ENCODE peak calls at places on chromosomes 12 and 14, in eight cellular contexts. L, Y, F, H, J, C, K and D are unnamed samples.

GRCh38 chr12:18462437-18462836 is 201.1 kb downstream of the PIK3C2G start:
- DNase-seq in L (no peak), Y (no peak), F (no peak), H (no peak), J (no peak), C (no peak), K (peak; percentile 56), D (no peak)

GRCh38 chr14:95024380-95024779 is 132.9 kb downstream of the DICER1 start:
- DNase-seq in L (no peak), Y (no peak), F (no peak), H (no peak), J (no peak), C (no peak), K (no peak), D (no peak)

GRCh38 chr12:40248034-40248433 is 23.2 kb downstream of the LRRK2 start:
- DNase-seq in L (no peak), Y (no peak), F (no peak), H (no peak), J (no peak), C (no peak), K (no peak), D (no peak)

GRCh38 chr12:18700254-18700653 is 37.6 kb downstream of the PLCZ1 start:
- DNase-seq in L (no peak), Y (no peak), F (no peak), H (no peak), J (no peak), C (no peak), K (peak; percentile 67), D (no peak)

GRCh38 chr12:96177013-96177412 is 17.2 kb upstream of the ELK3 start:
- DNase-seq in L (no peak), Y (no peak), F (no peak), H (peak; percentile 87), J (no peak), C (no peak), K (peak; percentile 39), D (no peak)

GRCh38 chr14:102285106-102285505 is 19.9 kb downstream of the MOK start:
- DNase-seq in L (no peak), Y (no peak), F (no peak), H (no peak), J (no peak), C (no peak), K (no peak), D (no peak)

GRCh38 chr14:61625171-61625570 is 70.1 kb upstream of the HIF1A start:
- DNase-seq in L (no peak), Y (no peak), F (no peak), H (no peak), J (no peak), C (peak; percentile 28), K (no peak), D (no peak)

GRCh38 chr14:22485178-22485577 is 103.8 kb downstream of the DAD1 start:
- DNase-seq in L (no peak), Y (no peak), F (no peak), H (no peak), J (no peak), C (no peak), K (no peak), D (no peak)

GRCh38 chr12:121805171-121805687 is 1.4 kb downstream of the SETD1B start:
- DNase-seq in L (peak; percentile 58), Y (peak; percentile 23), F (no peak), H (no peak), J (peak; percentile 6), C (peak; percentile 79), K (peak; percentile 35), D (no peak)

GRCh38 chr14:100348779-100349708 is 25.9 kb downstream of the SLC25A47 start:
- DNase-seq in L (no peak), Y (peak; percentile 84), F (no peak), H (no peak), J (peak; percentile 99), C (peak; percentile 97), K (no peak), D (peak; percentile 95)

GRCh38 chr12:31492599-31493196 is 98.2 kb downstream of the DENND5B start:
- DNase-seq in L (no peak), Y (no peak), F (no peak), H (no peak), J (no peak), C (no peak), K (peak; percentile 13), D (no peak)